ENCODE peak calls at places on chromosomes 1 and 21, in ten cellular contexts. L is brain microvascular endothelial cell; W is esophagus squamous epithelium; C is neuronal stem cell; P is esophagus muscularis mucosa; S is neural progenitor cell; V is CD8-positive, alpha-beta memory T cell; G is MM.1S; U is WERI-Rb-1; R is SK-N-SH. A is an unnamed sample.

GRCh38 chr1:23557471-23558124 is 1.7 kb downstream of the ID3 start:
- DNase-seq in L (no peak), W (no peak), C (no peak), P (no peak), S (no peak), V (no peak), G (no peak), U (no peak), R (no peak), A (peak; percentile 27)

GRCh38 chr1:34113887-34114286 is 51.1 kb downstream of the CSMD2 start:
- DNase-seq in L (peak; percentile 1), W (no peak), C (peak; percentile 20), P (peak; percentile 45), S (peak; percentile 68), V (no peak), G (no peak), U (no peak), R (peak; percentile 30), A (peak; percentile 52)

GRCh38 chr1:19926296-19927129 is 3.1 kb upstream of the PLA2G2E start:
- DNase-seq in L (no peak), W (no peak), C (no peak), P (no peak), S (no peak), V (no peak), G (no peak), U (no peak), R (no peak), A (no peak)

GRCh38 chr1:176950736-176951308 is 213.7 kb downstream of the ASTN1 start:
- DNase-seq in L (no peak), W (no peak), C (no peak), P (no peak), S (no peak), V (no peak), G (peak; percentile 86), U (no peak), R (no peak), A (no peak)

GRCh38 chr1:148296511-148296910 is 144.4 kb upstream of the NBPF11 start:
- DNase-seq in L (no peak), W (no peak), C (no peak), P (no peak), S (no peak), V (no peak), G (no peak), U (no peak), R (no peak), A (no peak)

GRCh38 chr21:41648591-41649031 is 118.2 kb downstream of the RIPK4 start:
- DNase-seq in L (peak; percentile 57), W (no peak), C (no peak), P (no peak), S (no peak), V (no peak), G (no peak), U (no peak), R (no peak), A (peak; percentile 67)

GRCh38 chr1:36692465-36692864 is 209.8 kb upstream of the CSF3R start:
- DNase-seq in L (no peak), W (no peak), C (no peak), P (no peak), S (no peak), V (no peak), G (no peak), U (no peak), R (no peak), A (no peak)

GRCh38 chr1:242243472-242243871 is 244.6 kb upstream of the MAP1LC3C start:
- DNase-seq in L (no peak), W (no peak), C (no peak), P (no peak), S (no peak), V (no peak), G (peak; percentile 76), U (no peak), R (no peak), A (no peak)

DNA sequence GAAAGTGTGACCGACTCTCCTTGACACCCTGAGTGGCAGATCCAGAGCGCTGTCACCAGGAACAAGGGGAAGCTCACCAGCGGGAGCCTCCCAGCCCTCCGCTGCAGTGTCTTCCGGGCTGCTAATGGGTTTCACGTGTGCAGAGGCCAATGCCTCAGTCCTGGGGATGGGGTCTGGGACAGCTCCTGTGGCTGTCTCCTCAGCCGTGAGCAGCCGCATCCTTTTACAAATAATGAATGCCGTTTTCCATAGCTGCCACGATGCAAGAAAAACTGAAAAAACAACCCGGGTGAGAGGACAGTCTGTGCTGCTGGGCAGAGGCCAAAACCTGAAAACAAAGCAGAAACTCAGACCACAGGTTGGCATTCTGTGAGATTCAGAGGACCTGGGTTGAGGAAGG is 212.2 kb upstream of the RAB4A start:
- DNase-seq in L (no peak), W (no peak), C (no peak), P (no peak), S (no peak), V (no peak), G (no peak), U (no peak), R (peak; percentile 81), A (peak; percentile 4)
- H3K27me3 ChIP-seq in L (peaks cover 6% of the 10 kb centered on the region), W (no peaks in the 10 kb centered on the region), C (peaks cover 2% of the 10 kb centered on the region), P (no peaks in the 10 kb centered on the region), S (no peaks in the 10 kb centered on the region), V (no peaks in the 10 kb centered on the region), G (no peaks in the 10 kb centered on the region), U (no peaks in the 10 kb centered on the region), R (no peaks in the 10 kb centered on the region), A (peaks cover 20% of the 10 kb centered on the region)

GRCh38 chr1:9733160-9733789 is 81.7 kb downstream of the PIK3CD start:
- DNase-seq in L (no peak), W (no peak), C (no peak), P (no peak), S (no peak), V (no peak), G (no peak), U (no peak), R (no peak), A (no peak)

GRCh38 chr1:9735800-9736199 is 84.3 kb downstream of the PIK3CD start:
- DNase-seq in L (no peak), W (no peak), C (no peak), P (no peak), S (no peak), V (no peak), G (no peak), U (no peak), R (no peak), A (no peak)

GRCh38 chr1:9736241-9736640 is 84.7 kb downstream of the PIK3CD start:
- DNase-seq in L (no peak), W (no peak), C (no peak), P (no peak), S (no peak), V (no peak), G (no peak), U (no peak), R (no peak), A (no peak)

GRCh38 chr1:9737716-9738115 is 86.0 kb downstream of the CLSTN1 start:
- DNase-seq in L (no peak), W (no peak), C (no peak), P (no peak), S (no peak), V (no peak), G (no peak), U (no peak), R (no peak), A (no peak)

DNA sequence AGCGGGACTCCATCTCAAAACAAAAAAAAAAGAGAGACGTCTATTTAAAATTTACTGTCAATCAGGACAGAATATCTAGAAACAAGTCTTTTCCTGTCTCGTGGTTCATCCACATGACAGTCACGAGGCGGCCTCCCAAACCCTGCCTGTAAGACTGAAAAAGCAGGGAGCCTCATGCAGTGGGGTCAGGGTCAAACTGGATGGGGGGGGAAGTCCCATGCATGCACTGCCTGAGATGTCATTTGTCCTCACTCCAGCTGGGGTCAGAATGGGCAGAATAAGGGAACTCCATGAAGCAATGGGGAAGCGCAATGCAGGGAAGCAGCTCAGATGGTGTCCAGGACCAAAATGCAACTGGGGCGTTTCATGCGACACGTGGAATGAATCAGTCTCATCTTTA is 85.5 kb downstream of the PIK3CD start:
- DNase-seq in L (no peak), W (no peak), C (no peak), P (no peak), S (no peak), V (no peak), G (no peak), U (no peak), R (no peak), A (no peak)
- H3K36me3 ChIP-seq in L (peaks cover 68% of the 10 kb centered on the region), W (peaks cover 60% of the 10 kb centered on the region), C (peaks cover 71% of the 10 kb centered on the region), P (peaks cover 100% of the 10 kb centered on the region), S (peaks cover 5% of the 10 kb centered on the region), V (peaks cover 60% of the 10 kb centered on the region), G (peaks cover 4% of the 10 kb centered on the region), U (peaks cover 99% of the 10 kb centered on the region), R (peaks cover 25% of the 10 kb centered on the region), A (peaks cover 49% of the 10 kb centered on the region)

GRCh38 chr1:184426278-184426674 is 39.4 kb downstream of the C1orf21 start:
- DNase-seq in L (no peak), W (no peak), C (no peak), P (no peak), S (no peak), V (no peak), G (no peak), U (no peak), R (no peak), A (no peak)
- H3K27me3 ChIP-seq in L (no peaks in the 10 kb centered on the region), W (no peaks in the 10 kb centered on the region), C (no peaks in the 10 kb centered on the region), P (no peaks in the 10 kb centered on the region), S (no peaks in the 10 kb centered on the region), V (no peaks in the 10 kb centered on the region), G (no peaks in the 10 kb centered on the region), U (no peaks in the 10 kb centered on the region), R (no peaks in the 10 kb centered on the region), A (no peaks in the 10 kb centered on the region)

GRCh38 chr1:26781206-26781825 is 6.4 kb upstream of the PIGV start:
- DNase-seq in L (no peak), W (no peak), C (no peak), P (no peak), S (no peak), V (no peak), G (peak; percentile 12), U (no peak), R (no peak), A (no peak)

GRCh38 chr1:26782521-26783212 is 5.1 kb upstream of the PIGV start:
- DNase-seq in L (no peak), W (no peak), C (no peak), P (no peak), S (no peak), V (no peak), G (no peak), U (no peak), R (no peak), A (no peak)

GRCh38 chr1:26779093-26779668 is 8.6 kb upstream of the PIGV start:
- DNase-seq in L (no peak), W (no peak), C (no peak), P (no peak), S (no peak), V (no peak), G (no peak), U (no peak), R (no peak), A (no peak)

GRCh38 chr1:26783646-26784022 is 4.1 kb upstream of the PIGV start:
- DNase-seq in L (no peak), W (no peak), C (no peak), P (no peak), S (no peak), V (no peak), G (no peak), U (no peak), R (no peak), A (no peak)

DNA sequence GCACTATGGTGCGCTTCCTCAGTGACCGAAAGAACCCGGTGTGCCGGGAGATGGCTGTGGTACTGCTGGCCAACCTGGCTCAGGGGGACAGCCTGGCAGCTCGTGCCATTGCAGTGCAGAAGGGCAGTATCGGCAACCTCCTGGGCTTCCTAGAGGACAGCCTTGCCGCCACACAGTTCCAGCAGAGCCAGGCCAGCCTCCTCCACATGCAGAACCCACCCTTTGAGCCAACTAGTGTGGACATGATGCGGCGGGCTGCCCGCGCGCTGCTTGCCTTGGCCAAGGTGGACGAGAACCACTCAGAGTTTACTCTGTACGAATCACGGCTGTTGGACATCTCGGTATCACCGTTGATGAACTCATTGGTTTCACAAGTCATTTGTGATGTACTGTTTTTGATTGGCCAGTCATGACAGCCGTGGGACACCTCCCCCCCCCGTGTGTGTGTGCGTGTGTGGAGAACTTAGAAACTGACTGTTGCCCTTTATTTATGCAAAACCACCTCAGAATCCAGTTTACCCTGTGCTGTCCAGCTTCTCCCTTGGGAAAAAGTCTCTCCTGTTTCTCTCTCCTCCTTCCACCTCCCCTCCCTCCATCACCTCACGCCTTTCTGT is 7.3 kb upstream of the PIGV start:
- DNase-seq in L (no peak), W (no peak), C (no peak), P (no peak), S (no peak), V (no peak), G (no peak), U (no peak), R (no peak), A (no peak)
- H3K36me3 ChIP-seq in L (peaks cover 58% of the 10 kb centered on the region), W (peaks cover 21% of the 10 kb centered on the region), C (peaks cover 43% of the 10 kb centered on the region), P (peaks cover 67% of the 10 kb centered on the region), S (peaks cover 14% of the 10 kb centered on the region), V (peaks cover 50% of the 10 kb centered on the region), G (peaks cover 29% of the 10 kb centered on the region), U (peaks cover 74% of the 10 kb centered on the region), R (peaks cover 53% of the 10 kb centered on the region), A (peaks cover 69% of the 10 kb centered on the region)